ENCODE peak calls at places on chromosomes 2 and 18, in six cellular contexts. L is central memory CD4-positive, alpha-beta T cell; Z is stimulated activated CD4-positive, alpha-beta T cell treated with anti-CD3 and anti-CD28 coated beads, Interleukin-1b, Interleukin-23, amount 100 ng/mL, for 24 hours; R is EH; H is adrenal gland; B is M059J. U is an unnamed sample.
A peak's percentile ranks its signal among the peaks of the same experiment; 100 is the strongest.

GRCh38 chr18:55694291-55694690 is 106.3 kb upstream of the TCF4 start:
- DNase-seq in L (no peak), Z (no peak), R (peak; percentile 44), H (no peak), B (peak; percentile 34), U (no peak)

GRCh38 chr2:36361396-36361795 is 5.8 kb downstream of the CRIM1 start:
- DNase-seq in L (no peak), Z (no peak), R (peak; percentile 68), H (no peak), B (peak; percentile 26), U (no peak)

GRCh38 chr18:60826346-60826745 is 453.8 kb upstream of the MC4R start:
- DNase-seq in L (no peak), Z (no peak), R (no peak), H (no peak), B (no peak), U (no peak)

GRCh38 chr2:74103763-74104162 is 43.9 kb downstream of the BOLA3 start:
- DNase-seq in L (no peak), Z (no peak), R (no peak), H (no peak), B (no peak), U (no peak)

GRCh38 chr2:204265701-204266310 is 279.5 kb upstream of the PARD3B start:
- DNase-seq in L (no peak), Z (no peak), R (no peak), H (no peak), B (no peak), U (peak; percentile 42)

GRCh38 chr2:151271824-151272223 is 10.2 kb upstream of the RBM43 start:
- DNase-seq in L (no peak), Z (no peak), R (no peak), H (no peak), B (no peak), U (no peak)

GRCh38 chr2:135667045-135667444 is 74.6 kb upstream of the UBXN4 start:
- DNase-seq in L (no peak), Z (no peak), R (peak; percentile 47), H (no peak), B (no peak), U (no peak)

GRCh38 chr2:31138037-31138962 is at the start of gene GALNT14:
- DNase-seq in L (no peak), Z (no peak), R (peak; percentile 51), H (peak; percentile 47), B (no peak), U (peak; percentile 90)